ENCODE peak calls at places on chromosomes 2 and 18, in seven cellular contexts. A, E, K, L, C, Q and D are unnamed samples.

GRCh38 chr18:57437782-57438668 is 2.9 kb downstream of the ONECUT2 start:
- DNase-seq in A (no peak), E (no peak), K (no peak), L (no peak), C (no peak), Q (no peak), D (no peak)

GRCh38 chr2:126645211-126645618 is 10.7 kb upstream of the GYPC start:
- DNase-seq in A (no peak), E (no peak), K (peak), L (no peak), C (no peak), Q (no peak), D (no peak)

GRCh38 chr18:10784596-10785202 is 258.9 kb downstream of the NAPG start:
- DNase-seq in A (no peak), E (no peak), K (no peak), L (no peak), C (no peak), Q (no peak), D (no peak)

GRCh38 chr2:79178073-79178720 is 18.6 kb upstream of the REG3A start:
- DNase-seq in A (no peak), E (no peak), K (no peak), L (no peak), C (no peak), Q (no peak), D (no peak)

GRCh38 chr2:85647823-85648526 is 20.0 kb downstream of the SFTPB start:
- DNase-seq in A (no peak), E (no peak), K (no peak), L (no peak), C (no peak), Q (no peak), D (no peak)

GRCh38 chr2:58560531-58560930 is 319.4 kb upstream of the FANCL start:
- DNase-seq in A (no peak), E (no peak), K (no peak), L (no peak), C (no peak), Q (no peak), D (no peak)

GRCh38 chr2:18384242-18384641 is 176.2 kb downstream of the RDH14 start:
- DNase-seq in A (no peak), E (no peak), K (no peak), L (no peak), C (no peak), Q (no peak), D (no peak)

GRCh38 chr2:143841935-143842334 is 678.0 kb downstream of the ZEB2 start:
- DNase-seq in A (no peak), E (no peak), K (no peak), L (no peak), C (no peak), Q (no peak), D (no peak)

GRCh38 chr2:190177249-190177648 is 114.7 kb upstream of the MSTN start:
- DNase-seq in A (no peak), E (no peak), K (no peak), L (no peak), C (no peak), Q (no peak), D (no peak)

GRCh38 chr2:156182132-156182531 is 150.4 kb downstream of the NR4A2 start:
- DNase-seq in A (no peak), E (no peak), K (peak), L (no peak), C (no peak), Q (no peak), D (no peak)

GRCh38 chr2:211133766-211134165 is 577.4 kb downstream of the CPS1 start:
- DNase-seq in A (no peak), E (no peak), K (no peak), L (no peak), C (no peak), Q (no peak), D (no peak)

GRCh38 chr2:99865217-99865569 is 277.2 kb downstream of the AFF3 start:
- DNase-seq in A (no peak), E (no peak), K (no peak), L (no peak), C (no peak), Q (no peak), D (no peak)

GRCh38 chr18:71541643-71542042 is 1002.5 kb downstream of the CBLN2 start:
- DNase-seq in A (no peak), E (no peak), K (no peak), L (no peak), C (no peak), Q (no peak), D (no peak)

GRCh38 chr2:72131916-72132841 is 15.5 kb downstream of the CYP26B1 start:
- DNase-seq in A (no peak), E (no peak), K (no peak), L (no peak), C (no peak), Q (peak), D (peak)

GRCh38 chr18:21914739-21915319 is 174.2 kb downstream of the MIB1 start:
- DNase-seq in A (no peak), E (no peak), K (no peak), L (no peak), C (no peak), Q (no peak), D (no peak)

GRCh38 chr2:149767516-149767974 is 180.0 kb upstream of the MMADHC start:
- DNase-seq in A (no peak), E (no peak), K (no peak), L (no peak), C (no peak), Q (no peak), D (no peak)

GRCh38 chr2:220072669-220073235 is 445.3 kb downstream of the SLC4A3 start:
- DNase-seq in A (no peak), E (no peak), K (no peak), L (no peak), C (no peak), Q (no peak), D (no peak)

GRCh38 chr2:42876280-42876840 is 84.0 kb upstream of the HAAO start:
- DNase-seq in A (no peak), E (no peak), K (no peak), L (no peak), C (peak), Q (no peak), D (no peak)

GRCh38 chr2:101142163-101142562 is 9.0 kb downstream of the TBC1D8 start:
- DNase-seq in A (no peak), E (no peak), K (no peak), L (no peak), C (no peak), Q (no peak), D (no peak)

GRCh38 chr2:160652236-160652635 is 158.6 kb upstream of the RBMS1 start:
- DNase-seq in A (peak), E (peak), K (no peak), L (peak), C (no peak), Q (peak), D (peak)

GRCh38 chr2:79887747-79888374 is 375.0 kb downstream of the CTNNA2 start:
- DNase-seq in A (no peak), E (no peak), K (no peak), L (no peak), C (no peak), Q (no peak), D (no peak)

GRCh38 chr2:234722176-234722575 is 225.3 kb upstream of the ARL4C start:
- DNase-seq in A (no peak), E (no peak), K (no peak), L (no peak), C (no peak), Q (no peak), D (no peak)

GRCh38 chr2:18551623-18552022 is 8.8 kb downstream of the RDH14 start:
- DNase-seq in A (no peak), E (no peak), K (no peak), L (no peak), C (no peak), Q (no peak), D (no peak)

GRCh38 chr18:56861244-56861643 is 210.1 kb downstream of the WDR7 start:
- DNase-seq in A (no peak), E (no peak), K (no peak), L (no peak), C (no peak), Q (no peak), D (no peak)

GRCh38 chr2:240783819-240784621 is 36.0 kb downstream of the KIF1A start:
- DNase-seq in A (peak), E (no peak), K (no peak), L (peak), C (no peak), Q (no peak), D (peak)

DNA sequence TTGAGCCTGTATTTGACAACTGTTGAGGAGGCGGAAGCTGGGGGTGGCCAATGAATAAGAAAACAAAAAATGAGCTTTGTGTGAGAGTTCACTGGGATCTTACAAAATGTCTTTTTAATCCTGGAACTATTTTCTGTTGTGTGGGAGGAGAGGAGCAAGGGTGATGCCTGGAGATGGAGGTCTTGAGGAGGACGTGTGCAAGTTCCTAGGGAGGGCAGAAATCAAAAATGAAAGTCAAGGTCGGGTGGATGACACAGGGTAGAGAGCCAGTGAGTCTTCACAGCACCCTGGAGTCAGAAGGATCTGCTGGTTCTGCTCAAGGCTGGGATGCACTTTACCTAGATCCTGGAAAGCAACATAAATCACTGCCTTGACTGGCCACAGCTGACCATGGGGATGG is 180.3 kb upstream of the PKDCC start:
- DNase-seq in A (no peak), E (no peak), K (no peak), L (no peak), C (no peak), Q (no peak), D (no peak)
- H3K4me3 ChIP-seq in A (no peak), E (no peak), K (no peak), L (no peak), C (no peak), Q (no peak), D (no peak)

DNA sequence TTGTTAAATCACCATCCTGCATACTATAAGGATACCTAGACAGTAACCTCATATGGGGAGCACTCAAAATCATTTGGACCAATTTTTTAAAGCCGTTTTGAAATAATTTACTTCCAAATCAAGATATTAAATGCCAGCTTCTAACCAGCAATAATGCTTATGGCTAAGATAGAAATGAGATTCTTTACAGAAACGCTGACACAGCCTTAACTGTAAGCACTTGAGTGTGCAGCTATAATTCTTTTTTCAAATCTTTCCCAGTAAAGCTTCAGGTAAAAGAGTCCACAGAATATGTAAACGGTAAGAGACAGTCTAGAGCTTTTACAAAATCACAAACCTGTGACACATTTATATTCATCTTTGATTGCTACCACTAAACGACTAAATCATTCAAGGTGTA is 4.5 kb downstream of the NXPH2 start:
- DNase-seq in A (no peak), E (no peak), K (no peak), L (no peak), C (no peak), Q (no peak), D (no peak)
- H3K27ac ChIP-seq in A (no peak), E (no peak), K (no peak), L (no peak), C (no peak), Q (no peak), D (no peak)

DNA sequence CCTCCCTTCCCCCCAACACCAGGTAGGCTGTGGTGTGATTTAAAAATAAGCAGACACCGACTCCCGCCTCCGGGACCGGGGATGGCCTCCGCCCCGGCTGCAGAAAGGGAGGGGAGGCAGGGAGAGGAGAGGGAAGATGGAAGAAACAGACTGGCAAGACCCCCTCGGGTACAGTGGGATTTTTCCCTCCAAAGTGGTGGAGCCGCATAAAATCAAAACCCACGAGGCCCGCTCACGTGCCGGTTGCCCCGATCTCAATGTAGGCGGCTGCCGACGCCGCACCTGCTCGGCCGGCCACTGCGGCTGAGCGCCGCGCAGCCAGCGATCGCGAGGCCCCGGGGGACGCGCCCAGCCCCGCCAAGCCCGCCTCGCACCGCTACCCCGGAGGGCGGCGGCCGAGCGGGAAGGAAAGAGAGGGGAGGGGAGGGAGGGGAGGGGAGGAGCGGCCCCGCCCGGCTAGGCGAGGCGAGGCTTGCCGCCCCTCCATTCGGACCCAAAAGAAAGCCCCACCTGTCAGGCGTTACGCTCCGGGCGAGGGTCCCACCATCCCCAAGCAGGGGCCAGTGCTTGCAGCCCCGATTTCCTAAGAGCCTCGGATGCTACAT is 804 bp downstream of the ADD2 start:
- DNase-seq in A (no peak), E (peak), K (no peak), L (peak), C (no peak), Q (no peak), D (no peak)
- H3K4me3 ChIP-seq in A (peak), E (peak), K (peak), L (peak), C (peak), Q (peak), D (peak)

DNA sequence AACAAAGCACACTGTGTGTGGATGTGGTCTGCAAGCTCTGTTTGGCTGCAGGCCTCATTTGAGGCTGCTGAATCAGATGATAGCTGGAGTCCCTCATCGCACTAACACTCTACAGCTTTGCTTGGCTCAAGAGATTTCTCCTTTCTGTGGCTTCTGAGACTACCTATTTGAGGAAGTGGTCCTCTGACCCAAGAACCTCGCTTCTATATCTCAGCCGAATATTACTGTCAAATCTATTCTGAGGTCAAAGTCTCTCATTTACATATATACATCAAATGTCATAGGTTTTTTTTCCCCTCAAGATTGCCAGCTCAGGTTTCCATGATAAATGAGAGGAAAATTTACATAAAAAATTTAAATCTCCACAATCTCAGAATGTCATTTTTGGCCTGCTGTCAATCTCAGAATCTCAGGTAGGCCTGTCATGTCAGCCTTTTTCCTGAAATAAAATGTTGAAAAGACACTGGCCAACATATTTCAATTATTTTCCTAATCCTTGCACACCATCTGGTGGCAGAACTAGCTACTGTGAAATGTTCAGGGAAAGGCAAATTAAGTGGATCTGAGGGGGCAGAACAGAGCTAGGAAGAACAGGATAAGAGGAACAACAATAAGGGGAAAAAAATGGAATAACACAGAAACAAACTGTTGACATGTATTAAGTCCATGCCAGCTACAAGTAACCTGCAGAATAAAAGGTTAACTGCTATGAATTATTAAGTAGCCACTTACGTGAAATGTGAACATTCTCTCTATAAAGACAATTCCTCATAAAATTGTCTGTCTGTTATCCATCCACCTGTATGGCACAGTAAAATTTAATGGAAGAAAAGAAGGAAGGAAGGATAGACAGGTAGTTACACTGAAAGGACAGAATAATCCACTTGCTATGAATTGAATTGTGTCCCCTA is 39.3 kb downstream of the AP1S3 start:
- DNase-seq in A (no peak), E (no peak), K (no peak), L (no peak), C (no peak), Q (no peak), D (no peak)
- H3K27ac ChIP-seq in A (no peak), E (peak), K (no peak), L (no peak), C (no peak), Q (no peak), D (no peak)

GRCh38 chr2:192099742-192100141 is 95.0 kb downstream of the TMEFF2 start:
- DNase-seq in A (no peak), E (no peak), K (no peak), L (no peak), C (no peak), Q (no peak), D (no peak)
- H3K4me3 ChIP-seq in A (no peak), E (no peak), K (no peak), L (no peak), C (no peak), Q (no peak), D (no peak)